ENCODE peak calls at places on chromosomes 7 and 10, in seven cellular contexts. V is keratinocyte, N is cardiac fibroblast, T is AG09309, I is transverse colon, H is testis, D is HCT116. Z is an unnamed sample.

GRCh38 chr7:157713591-157713990 is 376.8 kb downstream of the DNAJB6 start:
- DNase-seq in T (no peak), D (no peak), V (no peak), H (no peak), I (no peak), N (no peak), Z (no peak)

GRCh38 chr7:16564909-16565426 is 38.3 kb downstream of the LRRC72 start:
- DNase-seq in H (no peak), I (no peak), T (peak), V (peak), N (peak), D (peak), Z (no peak)

GRCh38 chr10:103155485-103156085 is 37.5 kb downstream of the NT5C2 start:
- DNase-seq in V (no peak), T (no peak), H (no peak), I (no peak), N (no peak), D (no peak), Z (no peak)

GRCh38 chr7:65250216-65250615 is 123.4 kb upstream of the ZNF92 start:
- DNase-seq in V (no peak), H (no peak), T (no peak), N (no peak), I (no peak), D (no peak), Z (no peak)

GRCh38 chr10:93150289-93150688 is 76.6 kb downstream of the CYP26A1 start:
- DNase-seq in N (no peak), H (no peak), T (no peak), I (no peak), V (no peak), D (no peak), Z (no peak)

GRCh38 chr7:43114451-43114765 is 2.0 kb downstream of the HECW1 start:
- DNase-seq in V (no peak), H (no peak), I (no peak), T (no peak), N (no peak), D (no peak), Z (no peak)

GRCh38 chr7:148242271-148242801 is 348.2 kb upstream of the C7orf33 start:
- DNase-seq in T (no peak), N (peak), V (no peak), I (peak), H (peak), D (peak), Z (no peak)

GRCh38 chr10:62075912-62076311 is 174.4 kb downstream of the ARID5B start:
- DNase-seq in D (no peak), I (no peak), N (no peak), H (no peak), T (no peak), V (no peak), Z (no peak)

GRCh38 chr7:47600199-47601118 is 18.5 kb upstream of the TNS3 start:
- DNase-seq in H (no peak), N (peak), T (no peak), V (no peak), I (no peak), D (no peak), Z (no peak)

DNA sequence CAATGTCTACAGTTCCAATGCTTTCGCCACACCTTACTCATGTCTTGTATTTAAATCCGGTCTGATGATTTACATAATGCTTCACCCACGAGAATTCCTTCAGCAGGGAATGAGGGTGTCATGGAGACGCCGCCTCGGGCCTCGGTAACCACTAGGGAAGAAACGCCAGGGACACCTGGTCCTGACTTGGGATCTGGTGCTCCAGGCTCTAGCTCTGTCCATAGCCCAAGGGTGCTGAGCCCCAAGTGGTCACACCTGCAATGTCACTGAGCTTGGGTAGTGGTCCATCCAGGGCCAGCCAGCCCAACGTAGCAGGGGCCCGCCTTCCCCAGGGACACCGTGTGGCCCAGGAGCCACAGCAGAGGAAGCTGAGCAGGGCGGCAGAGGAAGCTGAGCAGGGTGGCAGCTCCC is 37.4 kb downstream of the PRKAG2 start:
- DNase-seq in D (no peak), T (no peak), I (no peak), N (no peak), V (no peak), H (no peak), Z (no peak)
- H3K4me3 ChIP-seq in D (no peak), T (no peak), I (no peak), N (no peak), V (no peak), H (no peak), Z (no peak)

GRCh38 chr10:15821046-15821683 is 39.1 kb downstream of the MINDY3 start:
- DNase-seq in V (no peak), D (no peak), I (no peak), T (no peak), H (no peak), N (no peak), Z (no peak)

GRCh38 chr10:15829495-15829894 is 30.8 kb downstream of the MINDY3 start:
- DNase-seq in N (no peak), I (no peak), H (no peak), V (no peak), T (no peak), D (no peak), Z (no peak)

GRCh38 chr10:15824498-15824897 is 35.8 kb downstream of the MINDY3 start:
- DNase-seq in V (no peak), T (no peak), H (no peak), D (no peak), I (no peak), N (peak), Z (no peak)
- TF ChIP-seq CTCF in V (no peak), T (peak), H (peak), D (peak), I (peak), N (peak), Z (no peak)

GRCh38 chr10:55627526-55628170 is 733.4 kb downstream of the ZWINT start:
- DNase-seq in T (no peak), V (no peak), I (no peak), D (no peak), H (peak), N (no peak), Z (no peak)
- H3K4me3 ChIP-seq in T (no peak), V (no peak), I (no peak), D (no peak), H (no peak), N (no peak), Z (no peak)

GRCh38 chr10:83677795-83678194 is 461.5 kb upstream of the GHITM start:
- DNase-seq in T (no peak), I (no peak), D (no peak), V (no peak), H (peak), N (peak), Z (no peak)
- TF ChIP-seq CTCF in T (no peak), I (no peak), D (no peak), V (no peak), H (no peak), N (no peak), Z (no peak)

GRCh38 chr10:125994601-125995000 is 98.2 kb downstream of the FANK1 start:
- DNase-seq in D (no peak), T (no peak), N (no peak), V (no peak), I (no peak), H (no peak), Z (no peak)
- H3K4me3 ChIP-seq in D (no peak), T (no peak), N (no peak), V (no peak), I (no peak), H (no peak), Z (no peak)

GRCh38 chr7:2666588-2667250 is 21.3 kb upstream of the AMZ1 start:
- DNase-seq in D (no peak), I (no peak), T (no peak), H (no peak), N (peak), V (no peak), Z (peak)
- TF ChIP-seq CTCF in D (no peak), I (no peak), T (no peak), H (no peak), N (no peak), V (no peak), Z (no peak)

DNA sequence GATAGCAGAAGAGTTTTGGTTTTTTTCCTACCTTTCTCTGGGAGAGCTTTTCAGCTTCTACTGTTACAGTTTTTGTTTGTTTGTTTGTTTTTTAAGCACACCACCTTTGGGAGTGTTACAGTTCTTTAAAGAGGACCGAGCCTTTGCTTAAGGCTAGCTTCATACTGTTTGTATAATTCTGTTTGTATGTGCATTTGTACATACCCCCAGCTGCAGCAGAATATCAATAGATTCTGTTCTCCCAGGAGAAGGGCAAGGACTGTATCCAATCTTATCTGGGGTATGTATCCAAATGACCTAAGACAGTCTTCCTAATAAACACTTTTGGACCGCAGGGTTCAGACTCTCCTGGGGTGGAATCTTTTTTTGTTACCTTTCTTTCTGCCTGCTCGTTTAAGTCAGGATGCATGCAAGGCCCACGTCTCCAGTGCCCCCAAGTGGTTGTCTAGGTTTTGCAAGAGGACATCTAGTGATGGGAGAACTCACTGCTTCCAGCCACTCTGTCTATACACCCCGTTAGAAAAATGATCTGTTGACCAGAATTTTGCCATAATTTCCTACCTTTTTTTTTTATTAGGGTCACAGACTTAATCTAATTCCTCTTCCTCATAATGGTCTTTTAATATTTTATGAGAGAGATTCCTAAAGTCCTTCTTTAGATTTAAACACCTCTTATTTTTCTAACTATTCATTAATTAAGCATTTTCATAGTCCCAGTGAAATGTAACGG is 23.9 kb downstream of the NRF1 start:
- DNase-seq in V (no peak), H (peak), I (peak), T (peak), N (peak), D (peak), Z (peak)
- H3K4me3 ChIP-seq in V (no peak), H (no peak), I (no peak), T (no peak), N (no peak), D (no peak), Z (no peak)

Z was measured in mucosa of descending colon.